ENCODE peak calls at places on chromosome 11, in seven cellular contexts. N is testis; X is body of pancreas; A is CD4-positive, CD25-positive, alpha-beta regulatory T cell; U is adrenal gland; T is right lobe of liver; I is effector memory CD4-positive, alpha-beta T cell. V is an unnamed sample.

GRCh38 chr11:87148749-87149148 is 111.0 kb downstream of the TMEM135 start:
- DNase-seq in T (no peak), A (no peak), N (no peak), U (no peak), X (no peak), I (no peak), V (no peak)

GRCh38 chr11:35237345-35237744 is 98.4 kb downstream of the CD44 start:
- DNase-seq in A (no peak), U (no peak), I (no peak), N (no peak), X (no peak), T (no peak), V (no peak)

GRCh38 chr11:61972796-61973602 is 5.6 kb upstream of the FTH1 start:
- DNase-seq in X (peak; percentile 72), T (peak; percentile 30), N (no peak), A (no peak), U (peak; percentile 37), I (no peak), V (peak; percentile 87)

GRCh38 chr11:12275818-12276217 is 101.6 kb upstream of the PARVA start:
- DNase-seq in I (no peak), U (no peak), A (no peak), X (no peak), T (no peak), N (no peak), V (no peak)

GRCh38 chr11:117218133-117218915 is 13.5 kb downstream of the PCSK7 start:
- DNase-seq in A (no peak), U (no peak), T (no peak), N (peak; percentile 35), I (no peak), X (no peak), V (no peak)

GRCh38 chr11:119155733-119156492 is 7.1 kb downstream of the ABCG4 start:
- DNase-seq in X (no peak), N (no peak), I (no peak), U (no peak), T (no peak), A (no peak), V (no peak)

GRCh38 chr11:117094776-117095175 is 3.5 kb downstream of the SIK3 start:
- DNase-seq in T (no peak), X (peak; percentile 28), A (no peak), I (no peak), U (no peak), N (no peak), V (no peak)

GRCh38 chr11:125481531-125481930 is 14.5 kb downstream of the FEZ1 start:
- DNase-seq in A (no peak), U (no peak), X (no peak), T (no peak), N (no peak), I (no peak), V (no peak)

GRCh38 chr11:115872418-115872817 is 368.2 kb upstream of the CADM1 start:
- DNase-seq in X (no peak), T (no peak), A (no peak), N (no peak), I (no peak), U (no peak), V (no peak)

GRCh38 chr11:69063671-69064260 is 15.0 kb downstream of the TPCN2 start:
- DNase-seq in U (no peak), T (no peak), N (no peak), A (no peak), I (no peak), X (no peak), V (no peak)

GRCh38 chr11:100923555-100923954 is 206.1 kb downstream of the PGR start:
- DNase-seq in N (no peak), T (no peak), U (no peak), X (no peak), I (no peak), A (no peak), V (no peak)

GRCh38 chr11:67646535-67647336 is 3.8 kb downstream of the ACY3 start:
- DNase-seq in I (peak; percentile 19), T (no peak), U (no peak), N (no peak), A (peak; percentile 84), X (peak; percentile 79), V (peak; percentile 88)

GRCh38 chr11:1327064-1327460 is 17.6 kb upstream of the TOLLIP start:
- DNase-seq in U (no peak), I (no peak), A (no peak), N (no peak), T (no peak), X (no peak), V (no peak)

GRCh38 chr11:14904745-14905103 is 12.7 kb upstream of the CYP2R1 start:
- DNase-seq in I (peak; percentile 63), N (peak; percentile 90), A (peak; percentile 77), T (peak; percentile 88), X (peak; percentile 86), U (peak; percentile 74), V (peak; percentile 60)

GRCh38 chr11:15106201-15106965 is 8.3 kb upstream of the INSC start:
- DNase-seq in T (no peak), A (no peak), U (no peak), I (no peak), N (no peak), X (no peak), V (no peak)

GRCh38 chr11:118201966-118202365 is 22.8 kb downstream of the JAML start:
- DNase-seq in U (no peak), N (no peak), I (no peak), X (no peak), A (no peak), T (no peak), V (no peak)

GRCh38 chr11:86062719-86063118 is 6.2 kb downstream of the PICALM start:
- DNase-seq in X (no peak), N (no peak), U (no peak), T (no peak), A (peak; percentile 60), I (no peak), V (peak; percentile 27)

GRCh38 chr11:1629326-1630185 is at the start of gene KRTAP5-5:
- DNase-seq in T (no peak), X (no peak), I (no peak), A (no peak), N (no peak), U (no peak), V (no peak)

GRCh38 chr11:41461057-41461681 is 1.7 kb upstream of the LRRC4C start:
- DNase-seq in X (no peak), I (no peak), T (no peak), U (no peak), N (no peak), A (peak; percentile 14), V (peak; percentile 39)

GRCh38 chr11:627273-627585 is 248 bp upstream of the SCT start:
- DNase-seq in I (no peak), A (no peak), T (no peak), X (no peak), U (no peak), N (no peak), V (no peak)

GRCh38 chr11:18013790-18014507 is 1.1 kb upstream of the SERGEF start:
- DNase-seq in I (no peak), A (peak; percentile 7), N (no peak), X (no peak), U (no peak), T (no peak), V (no peak)
- H3K27ac ChIP-seq in I (peak overlapping the region; percentile 78), A (peak overlapping the region; percentile 88), N (no peak overlapping the region), X (peak overlapping the region; percentile 91), U (peak overlapping the region; percentile 82), T (peak overlapping the region; percentile 52), V (peak overlapping the region; percentile 94)

DNA sequence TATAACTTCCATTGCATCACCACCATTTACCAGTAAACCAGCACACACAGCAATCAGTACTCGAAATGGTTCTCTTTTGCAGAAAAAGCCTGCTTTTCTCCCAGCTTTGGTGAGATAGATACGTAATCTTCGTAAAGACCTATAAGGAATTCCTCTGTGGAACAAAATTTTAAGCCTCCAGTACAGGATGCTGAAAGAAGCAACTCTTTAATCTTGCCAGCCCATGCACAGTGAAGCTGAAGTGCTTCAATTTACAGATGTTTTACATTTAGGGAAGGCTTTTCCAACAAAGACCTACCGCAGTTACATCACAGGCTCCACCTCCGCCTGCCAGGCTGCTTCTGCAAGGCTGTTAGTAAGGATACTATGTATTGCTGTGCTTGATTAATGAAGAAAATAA is 1.9 kb downstream of the ELMOD1 start:
- DNase-seq in I (no peak), N (no peak), U (no peak), T (no peak), X (no peak), A (no peak), V (no peak)
- H3K27me3 ChIP-seq in I (peaks cover 37% of the 10 kb centered on the region), N (no peaks in the 10 kb centered on the region), U (peaks cover 54% of the 10 kb centered on the region), T (no peaks in the 10 kb centered on the region), X (peaks cover 37% of the 10 kb centered on the region), A (peaks cover 61% of the 10 kb centered on the region), V (peaks cover 6% of the 10 kb centered on the region)

DNA sequence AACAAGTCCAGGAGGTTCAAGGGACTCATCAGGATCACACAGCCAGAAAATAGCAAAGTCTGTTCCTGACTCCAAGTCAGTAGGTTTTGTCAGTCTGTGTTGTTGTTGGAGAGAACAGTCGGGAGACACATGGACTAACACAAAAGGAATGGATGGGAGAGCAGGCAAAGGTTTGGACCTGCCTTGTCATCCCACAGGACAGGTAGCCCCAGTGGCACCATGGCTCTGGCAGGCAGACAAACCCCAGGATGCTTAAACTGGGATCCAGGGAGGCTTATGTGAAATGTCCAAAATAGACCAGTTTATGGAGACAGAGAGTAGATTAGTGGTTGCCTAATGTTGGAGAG is 201.6 kb upstream of the NAV2 start:
- DNase-seq in I (no peak), U (no peak), N (no peak), T (no peak), A (no peak), X (no peak), V (no peak)
- H3K27ac ChIP-seq in I (no peak overlapping the region), U (peak overlapping the region; percentile 76), N (no peak overlapping the region), T (peak overlapping the region; percentile 37), A (no peak overlapping the region), X (no peak overlapping the region), V (no peak overlapping the region)

GRCh38 chr11:46159694-46160093 is 38.4 kb upstream of the PHF21A start:
- DNase-seq in X (no peak), U (no peak), A (no peak), T (no peak), I (no peak), N (no peak), V (peak; percentile 63)
- H3K27me3 ChIP-seq in X (no peaks in the 10 kb centered on the region), U (no peaks in the 10 kb centered on the region), A (peaks cover 7% of the 10 kb centered on the region), T (peaks cover 15% of the 10 kb centered on the region), I (no peaks in the 10 kb centered on the region), N (no peaks in the 10 kb centered on the region), V (no peaks in the 10 kb centered on the region)

DNA sequence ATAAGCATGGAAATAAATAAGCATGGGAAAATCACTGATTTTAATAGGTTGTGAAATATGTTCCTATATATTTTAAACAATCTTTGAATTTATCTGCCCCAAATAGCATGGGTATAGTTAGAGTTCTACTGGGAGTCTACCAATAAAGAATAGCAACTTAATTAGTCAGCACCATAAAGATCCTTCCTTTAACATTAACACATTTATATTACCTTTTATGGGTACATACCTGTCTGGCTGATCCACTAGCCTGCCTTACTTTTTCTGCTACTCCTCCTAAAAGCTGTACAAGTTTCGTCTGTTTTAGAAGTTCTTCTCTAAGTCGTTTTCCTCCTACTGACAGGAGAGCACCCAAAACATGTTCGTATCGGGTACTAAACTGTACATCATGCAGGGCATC is 39.8 kb upstream of the RPS13 start:
- DNase-seq in X (no peak), N (no peak), U (no peak), A (no peak), T (no peak), I (no peak), V (no peak)
- H3K27ac ChIP-seq in X (no peak overlapping the region), N (no peak overlapping the region), U (no peak overlapping the region), A (no peak overlapping the region), T (no peak overlapping the region), I (no peak overlapping the region), V (no peak overlapping the region)

V was measured in small intestine.